ENCODE peak calls at places on chromosome 12, in ten cellular contexts. N is stomach, O is GM06990, S is HepG2, B is AG04450, U is keratinocyte, Q is psoas muscle, H is colonic mucosa, T is Peyer's patch, W is dorsolateral prefrontal cortex. P is an unnamed sample.

GRCh38 chr12:69633061-69633460 is 22.4 kb upstream of the LRRC10 start:
- DNase-seq in N (no peak), O (no peak), S (no peak), B (no peak), U (no peak), Q (no peak), H (no peak), T (no peak), W (no peak), P (no peak)

GRCh38 chr12:71164877-71165197 is 7.0 kb upstream of the TSPAN8 start:
- DNase-seq in N (no peak), O (no peak), S (peak), B (no peak), U (no peak), Q (no peak), H (peak), T (peak), W (no peak), P (no peak)

GRCh38 chr12:57632898-57633825 is at the start of gene B4GALNT1:
- DNase-seq in N (peak), O (peak), S (no peak), B (no peak), U (no peak), Q (peak), H (peak), T (peak), W (peak), P (no peak)

GRCh38 chr12:101491325-101491724 is 16.2 kb downstream of the SPIC start:
- DNase-seq in N (no peak), O (no peak), S (no peak), B (no peak), U (no peak), Q (no peak), H (no peak), T (no peak), W (no peak), P (no peak)

GRCh38 chr12:26614217-26614616 is 218.8 kb downstream of the ITPR2 start:
- DNase-seq in N (no peak), O (no peak), S (no peak), B (no peak), U (no peak), Q (no peak), H (peak), T (no peak), W (peak), P (no peak)

GRCh38 chr12:122861586-122861970 is 26.3 kb downstream of the HIP1R start:
- DNase-seq in N (no peak), O (no peak), S (no peak), B (no peak), U (no peak), Q (no peak), H (no peak), T (no peak), W (no peak), P (no peak)

GRCh38 chr12:71732357-71732712 is 22.3 kb upstream of the RAB21 start:
- DNase-seq in N (no peak), O (no peak), S (no peak), B (no peak), U (no peak), Q (no peak), H (no peak), T (no peak), W (no peak), P (no peak)

GRCh38 chr12:11703378-11703777 is 53.9 kb downstream of the ETV6 start:
- DNase-seq in N (no peak), O (no peak), S (no peak), B (no peak), U (no peak), Q (no peak), H (no peak), T (no peak), W (no peak), P (no peak)

GRCh38 chr12:114659084-114659483 is 24.9 kb downstream of the TBX3 start:
- DNase-seq in N (no peak), O (no peak), S (peak), B (no peak), U (no peak), Q (no peak), H (no peak), T (no peak), W (no peak), P (no peak)

GRCh38 chr12:46389130-46389616 is 16.6 kb upstream of the SLC38A2 start:
- DNase-seq in N (no peak), O (peak), S (no peak), B (no peak), U (no peak), Q (no peak), H (no peak), T (no peak), W (no peak), P (peak)

GRCh38 chr12:58306266-58306995 is 365.1 kb downstream of the ATP23 start:
- DNase-seq in N (no peak), O (no peak), S (no peak), B (no peak), U (no peak), Q (no peak), H (no peak), T (no peak), W (no peak), P (no peak)

GRCh38 chr12:69059465-69060457 is 126.8 kb upstream of the CPM start:
- DNase-seq in N (no peak), O (no peak), S (no peak), B (peak), U (peak), Q (no peak), H (no peak), T (no peak), W (no peak), P (peak)

GRCh38 chr12:65765436-65765813 is 58.9 kb upstream of the HMGA2 start:
- DNase-seq in N (no peak), O (no peak), S (no peak), B (no peak), U (peak), Q (no peak), H (no peak), T (no peak), W (no peak), P (peak)

GRCh38 chr12:82329508-82329907 is 28.7 kb downstream of the CCDC59 start:
- DNase-seq in N (no peak), O (no peak), S (no peak), B (no peak), U (no peak), Q (no peak), H (no peak), T (no peak), W (no peak), P (no peak)

GRCh38 chr12:51888316-51889215 is 663 bp downstream of the ANKRD33 start:
- DNase-seq in N (no peak), O (no peak), S (no peak), B (no peak), U (no peak), Q (no peak), H (no peak), T (peak), W (no peak), P (no peak)

GRCh38 chr12:51887476-51888315 is at the start of gene ANKRD33:
- DNase-seq in N (peak), O (no peak), S (no peak), B (no peak), U (no peak), Q (peak), H (peak), T (peak), W (no peak), P (no peak)

GRCh38 chr12:51883998-51884675 is 3.8 kb upstream of the ANKRD33 start:
- DNase-seq in N (no peak), O (no peak), S (no peak), B (no peak), U (no peak), Q (no peak), H (no peak), T (no peak), W (no peak), P (no peak)

GRCh38 chr12:51884676-51885229 is 3.1 kb upstream of the ANKRD33 start:
- DNase-seq in N (no peak), O (no peak), S (peak), B (no peak), U (peak), Q (no peak), H (no peak), T (peak), W (no peak), P (no peak)

DNA sequence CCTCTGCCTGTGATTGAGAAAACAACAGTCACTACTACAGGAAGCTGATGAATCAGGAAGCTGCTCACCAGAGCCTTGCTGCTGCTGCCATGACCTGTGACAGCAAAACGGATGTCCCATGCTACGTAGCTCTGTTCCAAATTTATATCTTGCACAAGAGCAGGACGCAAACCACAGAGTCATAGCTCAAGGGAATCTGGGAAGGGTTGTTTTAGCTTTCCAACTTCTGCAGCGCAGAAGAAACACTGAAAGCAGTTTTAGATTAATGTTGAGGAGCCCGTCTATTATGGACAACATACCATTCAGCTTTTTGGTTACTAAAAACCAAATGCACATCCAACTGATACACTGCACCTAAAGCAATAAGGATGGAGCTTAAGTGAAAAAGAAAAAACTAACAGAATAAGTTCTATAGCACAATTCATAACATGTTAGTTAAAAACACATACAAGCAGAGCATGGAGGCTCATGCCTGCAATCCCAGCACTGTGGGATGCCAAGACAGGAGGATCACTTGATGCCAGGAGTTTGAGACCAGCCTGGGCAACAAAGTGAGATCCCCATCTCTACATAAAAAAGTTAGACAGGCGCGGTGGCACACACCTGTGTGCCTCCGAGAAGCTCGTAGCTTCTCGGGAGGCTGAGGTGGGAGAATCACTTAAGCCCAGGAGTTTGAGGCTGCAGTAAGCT is 1.7 kb upstream of the ANKRD33 start:
- DNase-seq in N (no peak), O (no peak), S (peak), B (peak), U (no peak), Q (peak), H (peak), T (peak), W (no peak), P (peak)
- H3K4me3 ChIP-seq in N (no peak), O (no peak), S (no peak), B (peak), U (no peak), Q (peak), H (no peak), T (no peak), W (peak), P (no peak)

GRCh38 chr12:20423557-20423956 is 55.2 kb downstream of the PDE3A start:
- DNase-seq in N (no peak), O (no peak), S (no peak), B (no peak), U (no peak), Q (no peak), H (no peak), T (no peak), W (no peak), P (no peak)
- TF ChIP-seq CTCF in N (no peak), O (no peak), S (no peak), B (no peak), U (no peak), Q (no peak), H (no peak), T (no peak), W (no peak), P (no peak)

DNA sequence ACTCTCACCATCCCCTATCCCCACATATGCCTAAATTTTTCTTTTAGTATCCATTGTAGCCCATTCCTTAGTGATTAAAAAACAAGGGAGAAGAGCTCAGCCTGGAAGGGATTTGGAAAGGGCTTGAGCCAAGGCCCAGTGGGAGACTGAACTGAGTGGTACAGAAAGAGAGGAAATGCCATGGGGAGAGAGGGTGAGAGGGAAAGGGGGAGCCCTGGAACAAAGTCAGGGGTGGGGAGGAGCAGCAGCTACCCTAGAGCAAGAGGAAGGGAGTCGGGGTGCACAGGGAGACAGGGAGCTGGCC is 2.6 kb upstream of the ATN1 start:
- DNase-seq in N (no peak), O (no peak), S (no peak), B (no peak), U (no peak), Q (no peak), H (no peak), T (no peak), W (peak), P (no peak)
- H3K4me3 ChIP-seq in N (peak), O (no peak), S (no peak), B (peak), U (no peak), Q (peak), H (no peak), T (no peak), W (no peak), P (peak)

GRCh38 chr12:111171334-111171733 is 197.6 kb downstream of the PHETA1 start:
- DNase-seq in N (no peak), O (no peak), S (no peak), B (no peak), U (no peak), Q (no peak), H (no peak), T (no peak), W (no peak), P (no peak)

GRCh38 chr12:111175404-111175803 is 193.5 kb downstream of the PHETA1 start:
- DNase-seq in N (no peak), O (no peak), S (no peak), B (no peak), U (no peak), Q (no peak), H (no peak), T (no peak), W (no peak), P (no peak)

GRCh38 chr12:111171832-111172231 is 197.1 kb downstream of the PHETA1 start:
- DNase-seq in N (no peak), O (no peak), S (no peak), B (no peak), U (no peak), Q (no peak), H (no peak), T (no peak), W (no peak), P (no peak)

GRCh38 chr12:111173391-111174282 is 195.3 kb downstream of the PHETA1 start:
- DNase-seq in N (no peak), O (no peak), S (no peak), B (no peak), U (no peak), Q (no peak), H (no peak), T (no peak), W (no peak), P (no peak)

DNA sequence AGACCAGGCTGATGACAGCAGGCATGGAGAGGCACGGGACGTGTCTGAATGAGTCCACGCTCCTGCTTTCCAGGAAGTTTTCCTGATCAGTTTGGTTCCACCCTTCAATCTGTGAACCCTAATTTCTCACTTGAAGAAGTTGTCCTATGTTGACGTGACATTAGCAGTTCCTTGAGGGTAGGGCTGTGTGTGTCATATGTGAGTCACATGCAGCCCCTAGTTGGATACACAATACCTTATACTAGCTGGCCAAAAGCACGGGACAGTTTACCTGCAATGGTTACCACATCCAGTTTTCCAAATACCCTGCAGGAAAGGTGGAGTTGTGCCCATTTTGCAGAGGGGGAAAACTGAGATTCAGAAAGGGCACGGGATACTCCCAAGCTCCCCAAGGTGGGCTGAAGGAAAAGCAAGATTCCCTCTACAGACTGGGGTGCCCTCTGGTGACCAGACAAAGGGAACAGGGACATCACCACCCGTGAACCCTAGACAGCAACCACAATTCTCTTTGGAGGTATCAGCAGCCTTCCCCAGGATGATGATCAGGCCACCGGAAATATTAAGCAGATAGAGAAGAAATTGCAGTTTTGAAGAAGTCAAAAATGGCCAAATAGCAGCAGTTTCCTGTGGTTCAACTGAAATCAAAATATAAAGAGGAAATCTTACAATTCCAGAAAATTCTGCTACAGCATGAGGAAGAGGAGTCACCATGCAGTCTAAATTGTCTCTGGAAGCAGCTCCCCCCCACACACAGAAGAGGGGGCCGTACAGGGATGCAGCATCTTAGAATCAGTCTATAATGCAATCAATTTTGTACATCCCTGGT is 194.4 kb downstream of the PHETA1 start:
- DNase-seq in N (no peak), O (no peak), S (no peak), B (no peak), U (no peak), Q (no peak), H (no peak), T (no peak), W (no peak), P (no peak)
- TF ChIP-seq CTCF in N (no peak), O (peak), S (peak), B (no peak), U (no peak), Q (peak), H (no peak), T (no peak), W (no peak), P (no peak)

GRCh38 chr12:91104812-91105466 is 6.4 kb downstream of the LUM start:
- DNase-seq in N (no peak), O (peak), S (no peak), B (no peak), U (no peak), Q (no peak), H (no peak), T (no peak), W (no peak), P (no peak)
- H3K4me3 ChIP-seq in N (no peak), O (no peak), S (no peak), B (no peak), U (no peak), Q (no peak), H (no peak), T (no peak), W (no peak), P (no peak)

GRCh38 chr12:54004063-54004840 is 4.3 kb downstream of the HOXC9 start:
- DNase-seq in N (no peak), O (no peak), S (no peak), B (no peak), U (no peak), Q (no peak), H (no peak), T (no peak), W (no peak), P (no peak)
- TF ChIP-seq CTCF in N (no peak), O (peak), S (peak), B (peak), U (peak), Q (no peak), H (no peak), T (no peak), W (no peak), P (no peak)

GRCh38 chr12:31370645-31371620 is 45.0 kb upstream of the SINHCAF start:
- DNase-seq in N (no peak), O (no peak), S (peak), B (no peak), U (no peak), Q (no peak), H (peak), T (peak), W (no peak), P (no peak)
- H3K4me3 ChIP-seq in N (peak), O (no peak), S (peak), B (no peak), U (no peak), Q (peak), H (no peak), T (peak), W (peak), P (no peak)

GRCh38 chr12:24487606-24488005 is 461.3 kb downstream of the BCAT1 start:
- DNase-seq in N (no peak), O (no peak), S (no peak), B (no peak), U (no peak), Q (no peak), H (no peak), T (no peak), W (no peak), P (no peak)

GRCh38 chr12:24482882-24483604 is 465.9 kb downstream of the BCAT1 start:
- DNase-seq in N (no peak), O (no peak), S (no peak), B (no peak), U (no peak), Q (no peak), H (no peak), T (no peak), W (no peak), P (no peak)

GRCh38 chr12:24482044-24482443 is 466.9 kb downstream of the BCAT1 start:
- DNase-seq in N (no peak), O (no peak), S (no peak), B (no peak), U (no peak), Q (no peak), H (no peak), T (no peak), W (no peak), P (no peak)

GRCh38 chr12:24480766-24481449 is 468.0 kb downstream of the BCAT1 start:
- DNase-seq in N (no peak), O (no peak), S (no peak), B (no peak), U (no peak), Q (no peak), H (no peak), T (no peak), W (no peak), P (no peak)

DNA sequence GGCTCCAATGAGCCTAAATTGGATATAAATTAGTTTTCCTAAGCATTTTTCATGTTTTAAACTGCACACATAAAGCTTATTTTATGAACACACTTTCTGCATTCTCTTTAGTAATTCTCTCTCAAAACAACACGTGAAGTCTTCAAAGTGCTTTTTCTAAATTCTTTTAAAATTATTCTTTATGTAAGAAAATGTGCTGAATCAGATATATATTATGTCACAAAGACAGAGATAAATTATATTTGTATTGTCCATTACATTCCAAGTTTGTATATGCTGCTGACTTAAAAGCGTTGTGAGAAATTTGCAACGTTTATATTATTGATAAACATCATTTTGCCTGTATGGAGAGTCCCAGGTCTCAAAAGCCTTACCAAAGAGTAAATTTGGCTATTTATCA is 465.2 kb downstream of the BCAT1 start:
- DNase-seq in N (no peak), O (no peak), S (no peak), B (no peak), U (no peak), Q (no peak), H (no peak), T (no peak), W (no peak), P (no peak)
- TF ChIP-seq CTCF in N (no peak), O (no peak), S (no peak), B (no peak), U (no peak), Q (no peak), H (no peak), T (no peak), W (no peak), P (no peak)

DNA sequence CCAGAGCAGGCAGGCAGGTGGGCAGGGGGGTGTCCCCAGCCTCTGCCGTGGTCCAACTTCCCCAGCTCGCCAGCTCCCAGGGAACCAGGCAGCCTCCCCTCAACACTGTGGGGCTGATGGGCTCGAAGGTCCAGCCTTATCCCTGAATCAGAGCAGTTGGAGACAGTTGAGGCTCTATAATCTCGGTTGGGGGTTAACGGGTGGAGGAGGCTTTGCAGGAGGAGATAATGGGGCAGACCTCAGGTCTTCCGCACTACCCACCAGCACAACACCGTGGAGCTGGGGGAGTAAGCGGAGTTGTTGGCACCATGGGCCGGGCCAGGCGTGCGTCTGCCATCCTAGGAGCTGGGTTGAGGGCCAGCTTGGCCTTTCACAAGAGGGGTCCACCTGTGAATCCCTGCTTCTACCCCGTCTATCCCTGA is 13.9 kb upstream of the HDAC7 start:
- DNase-seq in N (no peak), O (no peak), S (no peak), B (no peak), U (no peak), Q (no peak), H (no peak), T (no peak), W (no peak), P (no peak)
- H3K4me3 ChIP-seq in N (no peak), O (no peak), S (no peak), B (no peak), U (no peak), Q (no peak), H (no peak), T (no peak), W (no peak), P (no peak)

P was measured in astrocyte of the cerebellum.